ENCODE peak calls at places on chromosomes 13 and 19, in four cellular contexts. S is IMR-90, C is K562, J is keratinocyte. X is an unnamed sample.

GRCh38 chr13:37492741-37493514 is 105.6 kb downstream of the POSTN start:
- DNase-seq in S (peak; percentile 90), C (no peak), J (no peak), X (no peak)

GRCh38 chr19:3474015-3474414 is 6.3 kb downstream of the SMIM24 start:
- DNase-seq in S (no peak), C (no peak), J (no peak), X (no peak)

GRCh38 chr13:71522976-71523517 is 344.0 kb downstream of the DACH1 start:
- DNase-seq in S (no peak), C (no peak), J (no peak), X (no peak)

GRCh38 chr19:48530044-48530720 is 18.5 kb upstream of the LMTK3 start:
- DNase-seq in S (no peak), C (no peak), J (no peak), X (no peak)

GRCh38 chr19:50833117-50833801 is at the start of gene KLK15:
- DNase-seq in S (no peak), C (no peak), J (no peak), X (no peak)

GRCh38 chr19:38788478-38789243 is at the start of gene LGALS7B:
- DNase-seq in S (no peak), C (no peak), J (no peak), X (no peak)

GRCh38 chr13:24181991-24182702 is 21.6 kb downstream of the SPATA13 start:
- DNase-seq in S (no peak), C (no peak), J (no peak), X (no peak)

GRCh38 chr13:79226250-79226649 is 179.8 kb downstream of the RBM26 start:
- DNase-seq in S (no peak), C (no peak), J (no peak), X (no peak)

GRCh38 chr13:48156466-48156865 is 61.6 kb upstream of the MED4 start:
- DNase-seq in S (no peak), C (no peak), J (no peak), X (no peak)

GRCh38 chr19:37963190-37963947 is 56.4 kb downstream of the SIPA1L3 start:
- DNase-seq in S (peak; percentile 47), C (no peak), J (no peak), X (peak; percentile 29)

GRCh38 chr13:76687467-76687866 is 198.7 kb downstream of the KCTD12 start:
- DNase-seq in S (no peak), C (no peak), J (no peak), X (no peak)

GRCh38 chr13:110648848-110649421 is 33.6 kb downstream of the NAXD start:
- DNase-seq in S (no peak), C (no peak), J (no peak), X (no peak)

GRCh38 chr19:48480476-48481190 is 11.5 kb downstream of the CYTH2 start:
- DNase-seq in S (no peak), C (no peak), J (no peak), X (peak; percentile 52)

GRCh38 chr19:39919976-39920375 is 14.5 kb downstream of the FCGBP start:
- DNase-seq in S (no peak), C (no peak), J (no peak), X (no peak)
- H3K9me1 ChIP-seq in S (no peaks in the 10 kb centered on the region), C (no peaks in the 10 kb centered on the region), J (no peaks in the 10 kb centered on the region), X (no peaks in the 10 kb centered on the region)

DNA sequence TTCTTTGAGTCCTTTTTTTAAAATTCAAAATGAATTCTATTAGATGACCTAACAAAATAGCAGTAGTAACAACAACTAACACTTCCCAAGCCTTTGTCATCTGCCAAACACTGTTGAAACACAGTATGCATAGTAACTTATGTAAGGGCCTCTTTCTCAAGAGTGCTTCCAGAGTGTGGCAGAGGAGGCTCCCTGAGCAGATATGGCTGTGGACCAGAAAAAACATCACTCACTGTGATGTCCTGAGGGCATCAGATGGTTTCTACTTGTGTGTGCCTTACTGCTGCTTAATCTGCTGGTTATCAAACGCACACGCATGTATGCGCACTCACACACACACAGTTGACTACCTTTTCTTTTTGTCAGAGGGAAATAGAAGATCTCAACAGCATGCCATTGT is 110.8 kb downstream of the DLEU7 start:
- DNase-seq in S (peak; percentile 19), C (no peak), J (peak; percentile 30), X (peak; percentile 18)
- H3K9me1 ChIP-seq in S (no peaks in the 10 kb centered on the region), C (no peaks in the 10 kb centered on the region), J (no peaks in the 10 kb centered on the region), X (no peaks in the 10 kb centered on the region)

GRCh38 chr19:52229524-52229923 is 39.7 kb downstream of the PPP2R1A start:
- DNase-seq in S (no peak), C (no peak), J (no peak), X (no peak)
- H3K9me1 ChIP-seq in S (no peaks in the 10 kb centered on the region), C (no peaks in the 10 kb centered on the region), J (no peaks in the 10 kb centered on the region), X (no peaks in the 10 kb centered on the region)

GRCh38 chr19:31890230-31890629 is 455.2 kb upstream of the ZNF507 start:
- DNase-seq in S (no peak), C (peak; percentile 17), J (no peak), X (no peak)
- H3K9me1 ChIP-seq in S (no peaks in the 10 kb centered on the region), C (no peaks in the 10 kb centered on the region), J (no peaks in the 10 kb centered on the region), X (no peaks in the 10 kb centered on the region)

DNA sequence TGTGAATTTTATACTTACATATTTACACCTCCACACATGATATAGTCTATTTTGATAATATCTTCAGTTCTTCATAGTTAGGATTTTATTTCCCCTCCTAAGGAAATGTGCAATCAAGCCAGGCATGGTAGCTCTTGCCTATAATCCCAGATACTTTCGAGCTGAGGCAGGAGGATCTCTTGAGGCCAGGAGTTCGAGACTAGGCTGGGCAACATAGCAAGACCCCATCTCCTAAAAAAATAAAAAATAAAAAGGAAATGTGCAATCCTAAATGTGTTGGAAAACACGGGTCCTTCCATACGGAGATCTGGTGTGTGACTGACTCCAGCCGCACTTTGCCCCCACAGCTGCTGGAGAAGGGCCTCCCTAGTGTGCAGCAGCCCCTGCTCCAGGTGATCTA is 71.5 kb downstream of the ZAR1L start:
- DNase-seq in S (no peak), C (no peak), J (no peak), X (no peak)
- H3K9me1 ChIP-seq in S (peaks cover 3% of the 10 kb centered on the region), C (no peaks in the 10 kb centered on the region), J (no peaks in the 10 kb centered on the region), X (no peaks in the 10 kb centered on the region)

GRCh38 chr19:55310498-55310897 is 14.6 kb downstream of the TMEM150B start:
- DNase-seq in S (no peak), C (no peak), J (no peak), X (no peak)
- H3K9me1 ChIP-seq in S (no peaks in the 10 kb centered on the region), C (no peaks in the 10 kb centered on the region), J (no peaks in the 10 kb centered on the region), X (no peaks in the 10 kb centered on the region)

GRCh38 chr19:39918183-39918651 is 16.2 kb downstream of the FCGBP start:
- DNase-seq in S (no peak), C (no peak), J (no peak), X (no peak)
- H3K9me1 ChIP-seq in S (no peaks in the 10 kb centered on the region), C (no peaks in the 10 kb centered on the region), J (no peaks in the 10 kb centered on the region), X (no peaks in the 10 kb centered on the region)

X was measured in endothelial cell of umbilical vein.